ENCODE peak calls at places on chromosomes 12 and 14, in five cellular contexts. One of them, this sample, is unnamed.
A peak's percentile ranks its signal among the peaks of the same experiment; 100 is the strongest.

GRCh38 chr14:97459180-97459579 is 662.0 kb downstream of the VRK1 start:
- DNase-seq in lower lobe of right lung: no peak
- DNase-seq in tibial nerve: no peak
- DNase-seq in pancreas: no peak
- DNase-seq in HL-60: no peak
- DNase-seq in this sample: no peak

GRCh38 chr12:52151859-52152783 is 39.7 kb downstream of the KRT80 start:
- DNase-seq in HL-60: peak; percentile 35
- DNase-seq in lower lobe of right lung: peak; percentile 85
- DNase-seq in tibial nerve: peak; percentile 37
- DNase-seq in pancreas: peak; percentile 61
- DNase-seq in this sample: no peak

GRCh38 chr14:88825078-88825458 is 617 bp downstream of the TTC8 start:
- DNase-seq in tibial nerve: no peak
- DNase-seq in lower lobe of right lung: no peak
- DNase-seq in pancreas: no peak
- DNase-seq in HL-60: no peak
- DNase-seq in this sample: no peak

GRCh38 chr12:111304642-111305071 is 64.2 kb downstream of the PHETA1 start:
- DNase-seq in HL-60: peak; percentile 54
- DNase-seq in pancreas: no peak
- DNase-seq in lower lobe of right lung: no peak
- DNase-seq in tibial nerve: no peak
- DNase-seq in this sample: no peak

GRCh38 chr12:42448841-42449240 is 122.9 kb downstream of the PPHLN1 start:
- DNase-seq in tibial nerve: no peak
- DNase-seq in lower lobe of right lung: no peak
- DNase-seq in pancreas: no peak
- DNase-seq in HL-60: no peak
- DNase-seq in this sample: no peak

GRCh38 chr12:56520025-56520810 is 1.4 kb upstream of the RBMS2 start:
- DNase-seq in lower lobe of right lung: no peak
- DNase-seq in HL-60: no peak
- DNase-seq in tibial nerve: no peak
- DNase-seq in pancreas: no peak
- DNase-seq in this sample: no peak

GRCh38 chr14:59325906-59326305 is 137.4 kb downstream of the DAAM1 start:
- DNase-seq in tibial nerve: peak; percentile 33
- DNase-seq in lower lobe of right lung: no peak
- DNase-seq in HL-60: no peak
- DNase-seq in pancreas: no peak
- DNase-seq in this sample: no peak

GRCh38 chr12:89333564-89334252 is 18.6 kb downstream of the DUSP6 start:
- DNase-seq in tibial nerve: no peak
- DNase-seq in HL-60: peak; percentile 81
- DNase-seq in lower lobe of right lung: peak; percentile 55
- DNase-seq in pancreas: no peak
- DNase-seq in this sample: no peak

GRCh38 chr12:117188961-117189724 is 1.1 kb downstream of the FBXO21 start:
- DNase-seq in pancreas: no peak
- DNase-seq in tibial nerve: peak; percentile 27
- DNase-seq in lower lobe of right lung: no peak
- DNase-seq in HL-60: no peak
- DNase-seq in this sample: peak; percentile 27

GRCh38 chr12:12733118-12733517 is 15.9 kb downstream of the CDKN1B start:
- DNase-seq in pancreas: no peak
- DNase-seq in HL-60: no peak
- DNase-seq in tibial nerve: no peak
- DNase-seq in lower lobe of right lung: no peak
- DNase-seq in this sample: no peak

GRCh38 chr12:75944905-75945412 is 86.6 kb downstream of the PHLDA1 start:
- DNase-seq in lower lobe of right lung: no peak
- DNase-seq in HL-60: no peak
- DNase-seq in pancreas: no peak
- DNase-seq in tibial nerve: no peak
- DNase-seq in this sample: no peak

GRCh38 chr12:116277393-116278258 is at the start of gene MED13L:
- DNase-seq in lower lobe of right lung: peak; percentile 91
- DNase-seq in pancreas: peak; percentile 86
- DNase-seq in tibial nerve: peak; percentile 79
- DNase-seq in HL-60: peak; percentile 76
- DNase-seq in this sample: peak; percentile 73

GRCh38 chr12:26614217-26614616 is 218.8 kb downstream of the ITPR2 start:
- DNase-seq in HL-60: peak; percentile 3
- DNase-seq in lower lobe of right lung: no peak
- DNase-seq in tibial nerve: no peak
- DNase-seq in pancreas: no peak
- DNase-seq in this sample: no peak

GRCh38 chr12:108815875-108816594 is 41.3 kb downstream of the SSH1 start:
- DNase-seq in HL-60: no peak
- DNase-seq in pancreas: no peak
- DNase-seq in tibial nerve: no peak
- DNase-seq in lower lobe of right lung: no peak
- DNase-seq in this sample: no peak

GRCh38 chr12:78802593-78802992 is 62.0 kb upstream of the SYT1 start:
- DNase-seq in HL-60: no peak
- DNase-seq in tibial nerve: no peak
- DNase-seq in lower lobe of right lung: no peak
- DNase-seq in pancreas: no peak
- DNase-seq in this sample: no peak

GRCh38 chr12:98355322-98355721 is 160.1 kb upstream of the TMPO start:
- DNase-seq in tibial nerve: no peak
- DNase-seq in pancreas: no peak
- DNase-seq in HL-60: no peak
- DNase-seq in lower lobe of right lung: no peak
- DNase-seq in this sample: no peak

GRCh38 chr12:113086249-113087164 is 30.0 kb downstream of the DTX1 start:
- DNase-seq in lower lobe of right lung: no peak
- DNase-seq in pancreas: no peak
- DNase-seq in tibial nerve: no peak
- DNase-seq in HL-60: no peak
- DNase-seq in this sample: no peak

GRCh38 chr12:82954064-82954463 is 267.4 kb downstream of the TMTC2 start:
- DNase-seq in pancreas: no peak
- DNase-seq in tibial nerve: no peak
- DNase-seq in HL-60: no peak
- DNase-seq in lower lobe of right lung: no peak
- DNase-seq in this sample: no peak

GRCh38 chr14:54177009-54177408 is 219.8 kb upstream of the CDKN3 start:
- DNase-seq in pancreas: no peak
- DNase-seq in lower lobe of right lung: no peak
- DNase-seq in tibial nerve: no peak
- DNase-seq in HL-60: no peak
- DNase-seq in this sample: no peak

GRCh38 chr12:15984097-15984800 is 73.1 kb downstream of the DERA start:
- DNase-seq in HL-60: no peak
- DNase-seq in tibial nerve: no peak
- DNase-seq in lower lobe of right lung: no peak
- DNase-seq in pancreas: no peak
- DNase-seq in this sample: no peak

GRCh38 chr12:209851-210250 is 4.1 kb downstream of the SLC6A12 start:
- DNase-seq in tibial nerve: no peak
- DNase-seq in lower lobe of right lung: no peak
- DNase-seq in pancreas: no peak
- DNase-seq in HL-60: no peak
- DNase-seq in this sample: no peak

GRCh38 chr12:53591301-53592206 is 34.6 kb downstream of the ATF7 start:
- DNase-seq in tibial nerve: no peak
- DNase-seq in HL-60: no peak
- DNase-seq in lower lobe of right lung: no peak
- DNase-seq in pancreas: no peak
- DNase-seq in this sample: peak; percentile 63

GRCh38 chr12:123578243-123578642 is 6.1 kb upstream of the TMED2 start:
- DNase-seq in lower lobe of right lung: no peak
- DNase-seq in pancreas: no peak
- DNase-seq in tibial nerve: no peak
- DNase-seq in HL-60: no peak
- DNase-seq in this sample: no peak

GRCh38 chr12:1606021-1606622 is 11.7 kb upstream of the FBXL14 start:
- DNase-seq in pancreas: peak; percentile 89
- DNase-seq in lower lobe of right lung: peak; percentile 96
- DNase-seq in HL-60: peak; percentile 77
- DNase-seq in tibial nerve: peak; percentile 90
- DNase-seq in this sample: peak; percentile 59

GRCh38 chr12:29616664-29617409 is 119.4 kb upstream of the OVCH1 start:
- DNase-seq in tibial nerve: no peak
- DNase-seq in HL-60: no peak
- DNase-seq in pancreas: no peak
- DNase-seq in lower lobe of right lung: no peak
- DNase-seq in this sample: no peak

GRCh38 chr14:23372509-23372908 is at the start of gene IL25:
- DNase-seq in pancreas: no peak
- DNase-seq in lower lobe of right lung: no peak
- DNase-seq in HL-60: no peak
- DNase-seq in tibial nerve: no peak
- DNase-seq in this sample: no peak

GRCh38 chr14:59140441-59140840 is 48.0 kb upstream of the DAAM1 start:
- DNase-seq in lower lobe of right lung: no peak
- DNase-seq in tibial nerve: no peak
- DNase-seq in pancreas: no peak
- DNase-seq in HL-60: no peak
- DNase-seq in this sample: no peak

GRCh38 chr14:52380294-52380693 is 66.2 kb downstream of the PTGER2 start:
- DNase-seq in lower lobe of right lung: no peak
- DNase-seq in pancreas: no peak
- DNase-seq in tibial nerve: no peak
- DNase-seq in HL-60: no peak
- DNase-seq in this sample: no peak

GRCh38 chr14:89164168-89165074 is 252.6 kb downstream of the FOXN3 start:
- DNase-seq in pancreas: no peak
- DNase-seq in lower lobe of right lung: no peak
- DNase-seq in tibial nerve: no peak
- DNase-seq in HL-60: no peak
- DNase-seq in this sample: no peak

GRCh38 chr14:90870950-90871604 is 54.8 kb upstream of the TTC7B start:
- DNase-seq in tibial nerve: no peak
- DNase-seq in lower lobe of right lung: no peak
- DNase-seq in pancreas: no peak
- DNase-seq in HL-60: no peak
- DNase-seq in this sample: no peak

GRCh38 chr14:89507926-89508460 is 91.0 kb upstream of the FOXN3 start:
- DNase-seq in lower lobe of right lung: no peak
- DNase-seq in HL-60: no peak
- DNase-seq in tibial nerve: no peak
- DNase-seq in pancreas: no peak
- DNase-seq in this sample: no peak

GRCh38 chr14:51743588-51744000 is 91.9 kb downstream of the FRMD6 start:
- DNase-seq in lower lobe of right lung: no peak
- DNase-seq in tibial nerve: no peak
- DNase-seq in pancreas: no peak
- DNase-seq in HL-60: no peak
- DNase-seq in this sample: no peak

GRCh38 chr12:54622463-54623183 is 12.1 kb downstream of the LACRT start:
- DNase-seq in HL-60: no peak
- DNase-seq in lower lobe of right lung: no peak
- DNase-seq in tibial nerve: no peak
- DNase-seq in pancreas: no peak
- DNase-seq in this sample: no peak

DNA sequence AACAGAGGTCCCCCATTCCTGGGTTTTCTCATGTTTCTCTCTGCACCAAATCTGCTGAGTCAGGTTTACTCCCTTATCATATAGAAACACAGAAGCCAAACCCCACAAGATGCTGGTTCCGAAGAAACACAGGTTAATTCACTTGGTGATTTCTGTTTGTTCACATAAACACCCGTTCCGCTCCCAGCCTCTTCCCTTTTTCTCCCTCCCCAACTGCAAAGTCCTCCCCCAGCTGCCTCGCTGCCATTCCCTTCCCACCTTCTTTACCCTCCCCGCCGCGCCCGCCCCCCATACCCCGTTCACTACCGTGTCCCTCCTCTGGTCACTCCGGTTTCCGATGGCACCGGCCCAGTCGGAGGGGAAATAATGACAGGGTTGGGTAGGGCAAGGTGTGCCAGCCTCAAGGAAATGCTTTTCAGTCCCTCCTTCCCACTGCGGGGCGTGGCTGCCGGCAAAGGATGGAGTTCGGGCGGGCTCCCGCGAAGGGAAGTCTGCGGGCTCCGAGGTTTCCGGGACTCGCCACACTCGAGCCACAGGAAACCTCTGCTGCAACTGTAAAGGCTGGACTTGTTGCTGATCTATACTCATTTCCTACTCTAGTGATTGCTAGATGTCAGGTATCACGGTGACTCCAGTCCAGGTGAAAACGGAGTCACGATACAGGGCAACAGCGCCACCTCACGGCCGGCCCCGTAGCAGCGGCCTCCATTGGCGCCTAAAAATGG is at the start of gene STYK1:
- DNase-seq in pancreas: peak; percentile 48
- DNase-seq in tibial nerve: peak; percentile 29
- DNase-seq in lower lobe of right lung: peak; percentile 72
- DNase-seq in HL-60: peak; percentile 37
- DNase-seq in this sample: no peak
- TF ChIP-seq CTCF in pancreas: peak; percentile 91
- TF ChIP-seq CTCF in tibial nerve: peak; percentile 48
- TF ChIP-seq CTCF in lower lobe of right lung: peak; percentile 90
- TF ChIP-seq CTCF in HL-60: peak; percentile 67
- TF ChIP-seq CTCF in this sample: peak; percentile 67

GRCh38 chr14:21589317-21589716 is 9.4 kb upstream of the OR10G3 start:
- DNase-seq in lower lobe of right lung: no peak
- DNase-seq in HL-60: no peak
- DNase-seq in tibial nerve: no peak
- DNase-seq in pancreas: no peak
- DNase-seq in this sample: no peak
- H3K27ac ChIP-seq in lower lobe of right lung: no peak overlapping the region
- H3K27ac ChIP-seq in HL-60: no peak overlapping the region
- H3K27ac ChIP-seq in tibial nerve: no peak overlapping the region
- H3K27ac ChIP-seq in pancreas: no peak overlapping the region
- H3K27ac ChIP-seq in this sample: no peak overlapping the region

GRCh38 chr12:32516230-32516629 is 116.9 kb downstream of the FGD4 start:
- DNase-seq in pancreas: no peak
- DNase-seq in lower lobe of right lung: no peak
- DNase-seq in tibial nerve: no peak
- DNase-seq in HL-60: no peak
- DNase-seq in this sample: no peak
- H3K4me3 ChIP-seq in pancreas: no peak overlapping the region
- H3K4me3 ChIP-seq in lower lobe of right lung: no peak overlapping the region
- H3K4me3 ChIP-seq in tibial nerve: no peak overlapping the region
- H3K4me3 ChIP-seq in HL-60: no peak overlapping the region
- H3K4me3 ChIP-seq in this sample: no peak overlapping the region

GRCh38 chr12:34188974-34189373 is 166.7 kb downstream of the ALG10 start:
- DNase-seq in lower lobe of right lung: no peak
- DNase-seq in HL-60: no peak
- DNase-seq in tibial nerve: no peak
- DNase-seq in pancreas: no peak
- DNase-seq in this sample: no peak

GRCh38 chr12:34190054-34190453 is 167.8 kb downstream of the ALG10 start:
- DNase-seq in pancreas: no peak
- DNase-seq in tibial nerve: no peak
- DNase-seq in HL-60: no peak
- DNase-seq in lower lobe of right lung: no peak
- DNase-seq in this sample: no peak

DNA sequence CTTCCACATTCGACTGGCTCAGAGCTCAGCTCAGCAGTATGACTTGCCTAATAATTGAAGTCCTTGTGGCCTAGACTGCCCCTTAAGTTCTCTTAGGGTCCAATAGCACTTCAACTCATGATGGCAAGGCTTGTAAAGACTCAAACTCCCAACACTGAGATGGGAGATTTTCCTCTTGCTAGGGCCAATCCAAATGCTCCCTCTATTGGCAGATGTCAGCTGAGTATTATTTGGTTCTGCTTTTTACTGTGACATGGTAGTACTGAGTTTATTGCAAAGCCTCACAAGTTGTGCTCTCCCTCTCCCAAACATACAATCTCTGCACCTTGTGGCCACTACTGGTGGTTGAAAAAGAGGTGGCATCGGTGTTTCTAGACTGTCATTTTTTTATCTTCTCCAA is 164.2 kb downstream of the ALG10 start:
- DNase-seq in tibial nerve: no peak
- DNase-seq in pancreas: no peak
- DNase-seq in lower lobe of right lung: no peak
- DNase-seq in HL-60: no peak
- DNase-seq in this sample: no peak
- TF ChIP-seq CTCF in tibial nerve: no peak
- TF ChIP-seq CTCF in pancreas: no peak
- TF ChIP-seq CTCF in lower lobe of right lung: peak; percentile 5
- TF ChIP-seq CTCF in HL-60: no peak
- TF ChIP-seq CTCF in this sample: no peak

This sample was measured in dorsolateral prefrontal cortex.